ENCODE peak calls at places on chromosomes 11 and 22, in eight cellular contexts. One of them, this sample, is unnamed.

GRCh38 chr11:61329871-61330270 is 3.0 kb downstream of the DDB1 start:
- DNase-seq in HL-60: no peak
- DNase-seq in cardiac muscle cell: no peak
- DNase-seq in cardiac fibroblast: no peak
- DNase-seq in MM.1S: no peak
- DNase-seq in upper lobe of right lung: no peak
- DNase-seq in foreskin fibroblast: no peak
- DNase-seq in osteoblast: peak; percentile 17
- DNase-seq in this sample: no peak

GRCh38 chr11:73894725-73895335 is 18.0 kb downstream of the PAAF1 start:
- DNase-seq in upper lobe of right lung: no peak
- DNase-seq in foreskin fibroblast: peak; percentile 39
- DNase-seq in osteoblast: peak; percentile 94
- DNase-seq in HL-60: no peak
- DNase-seq in cardiac fibroblast: no peak
- DNase-seq in cardiac muscle cell: no peak
- DNase-seq in MM.1S: no peak
- DNase-seq in this sample: no peak

GRCh38 chr11:125275905-125276634 is 111.5 kb downstream of the PKNOX2 start:
- DNase-seq in osteoblast: peak; percentile 81
- DNase-seq in cardiac muscle cell: no peak
- DNase-seq in MM.1S: no peak
- DNase-seq in foreskin fibroblast: no peak
- DNase-seq in upper lobe of right lung: no peak
- DNase-seq in HL-60: no peak
- DNase-seq in cardiac fibroblast: peak; percentile 69
- DNase-seq in this sample: peak; percentile 32

GRCh38 chr11:83521647-83522596 is 235.8 kb upstream of the CCDC90B start:
- DNase-seq in cardiac muscle cell: peak; percentile 18
- DNase-seq in HL-60: no peak
- DNase-seq in upper lobe of right lung: no peak
- DNase-seq in MM.1S: no peak
- DNase-seq in foreskin fibroblast: peak; percentile 32
- DNase-seq in osteoblast: peak; percentile 30
- DNase-seq in cardiac fibroblast: peak; percentile 4
- DNase-seq in this sample: no peak

GRCh38 chr11:3955299-3955665 is 99.8 kb downstream of the STIM1 start:
- DNase-seq in cardiac fibroblast: no peak
- DNase-seq in cardiac muscle cell: no peak
- DNase-seq in HL-60: no peak
- DNase-seq in upper lobe of right lung: no peak
- DNase-seq in foreskin fibroblast: no peak
- DNase-seq in MM.1S: no peak
- DNase-seq in osteoblast: no peak
- DNase-seq in this sample: no peak

GRCh38 chr11:1854949-1855885 is 2.3 kb downstream of the LSP1 start:
- DNase-seq in cardiac fibroblast: no peak
- DNase-seq in MM.1S: no peak
- DNase-seq in upper lobe of right lung: no peak
- DNase-seq in osteoblast: no peak
- DNase-seq in HL-60: no peak
- DNase-seq in foreskin fibroblast: no peak
- DNase-seq in cardiac muscle cell: no peak
- DNase-seq in this sample: no peak

GRCh38 chr11:119875841-119876600 is 147.0 kb upstream of the NECTIN1 start:
- DNase-seq in upper lobe of right lung: peak; percentile 56
- DNase-seq in cardiac fibroblast: no peak
- DNase-seq in foreskin fibroblast: no peak
- DNase-seq in MM.1S: no peak
- DNase-seq in HL-60: no peak
- DNase-seq in osteoblast: no peak
- DNase-seq in cardiac muscle cell: no peak
- DNase-seq in this sample: no peak

GRCh38 chr11:100810146-100810545 is 123.1 kb downstream of the ARHGAP42 start:
- DNase-seq in cardiac fibroblast: no peak
- DNase-seq in osteoblast: peak; percentile 59
- DNase-seq in foreskin fibroblast: peak; percentile 18
- DNase-seq in upper lobe of right lung: no peak
- DNase-seq in cardiac muscle cell: no peak
- DNase-seq in HL-60: no peak
- DNase-seq in MM.1S: no peak
- DNase-seq in this sample: no peak

GRCh38 chr11:120244476-120244875 is 4.5 kb downstream of the POU2F3 start:
- DNase-seq in foreskin fibroblast: no peak
- DNase-seq in MM.1S: no peak
- DNase-seq in upper lobe of right lung: no peak
- DNase-seq in cardiac muscle cell: no peak
- DNase-seq in HL-60: no peak
- DNase-seq in osteoblast: peak; percentile 71
- DNase-seq in cardiac fibroblast: peak; percentile 24
- DNase-seq in this sample: no peak

GRCh38 chr22:45007247-45007945 is 2.4 kb downstream of the PHF21B start:
- DNase-seq in HL-60: no peak
- DNase-seq in osteoblast: peak; percentile 96
- DNase-seq in upper lobe of right lung: no peak
- DNase-seq in cardiac muscle cell: peak; percentile 94
- DNase-seq in foreskin fibroblast: peak; percentile 54
- DNase-seq in cardiac fibroblast: peak; percentile 10
- DNase-seq in MM.1S: no peak
- DNase-seq in this sample: no peak

GRCh38 chr22:37121887-37122591 is 12.5 kb upstream of the TMPRSS6 start:
- DNase-seq in MM.1S: peak; percentile 76
- DNase-seq in HL-60: no peak
- DNase-seq in upper lobe of right lung: peak; percentile 56
- DNase-seq in foreskin fibroblast: peak; percentile 36
- DNase-seq in cardiac muscle cell: no peak
- DNase-seq in osteoblast: peak; percentile 89
- DNase-seq in cardiac fibroblast: peak; percentile 35
- DNase-seq in this sample: no peak

DNA sequence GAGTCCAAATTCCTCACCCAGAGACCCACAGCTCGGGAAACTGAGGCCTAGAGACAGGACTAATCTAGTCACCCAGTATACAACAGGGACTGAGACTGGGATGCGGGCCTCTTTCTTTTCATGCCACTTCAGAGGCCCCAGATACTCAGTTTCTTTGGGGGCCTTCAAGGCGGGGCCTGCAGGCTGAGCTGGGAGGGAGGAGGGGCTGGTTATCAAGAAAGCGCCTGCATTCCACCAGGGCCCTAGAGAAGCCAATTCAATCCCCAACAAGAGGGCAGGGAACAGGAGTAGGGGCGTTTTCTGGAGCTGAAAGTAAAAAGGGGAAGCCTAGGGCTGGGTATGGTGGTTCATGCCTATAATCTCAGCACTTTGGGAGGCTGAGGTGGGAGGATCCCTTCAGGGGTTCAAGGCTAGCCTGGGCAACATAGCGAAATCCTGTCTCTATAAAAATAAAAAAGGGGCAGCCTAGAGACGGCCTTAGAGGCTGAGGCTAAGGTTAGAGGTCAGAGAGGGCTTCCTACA is 1.6 kb downstream of the ATG2A start:
- DNase-seq in cardiac fibroblast: no peak
- DNase-seq in cardiac muscle cell: peak; percentile 35
- DNase-seq in osteoblast: peak; percentile 68
- DNase-seq in foreskin fibroblast: no peak
- DNase-seq in MM.1S: no peak
- DNase-seq in upper lobe of right lung: no peak
- DNase-seq in HL-60: no peak
- DNase-seq in this sample: no peak
- H3K4me3 ChIP-seq in cardiac fibroblast: peak overlapping the region; percentile 95
- H3K4me3 ChIP-seq in cardiac muscle cell: peak overlapping the region; percentile 75
- H3K4me3 ChIP-seq in osteoblast: peak overlapping the region; percentile 75
- H3K4me3 ChIP-seq in foreskin fibroblast: peak overlapping the region; percentile 99
- H3K4me3 ChIP-seq in MM.1S: no peak overlapping the region
- H3K4me3 ChIP-seq in upper lobe of right lung: peak overlapping the region; percentile 78
- H3K4me3 ChIP-seq in HL-60: no peak overlapping the region
- H3K4me3 ChIP-seq in this sample: peak overlapping the region; percentile 98

GRCh38 chr11:106031210-106031845 is 9.3 kb upstream of the MSANTD4 start:
- DNase-seq in cardiac muscle cell: no peak
- DNase-seq in MM.1S: no peak
- DNase-seq in cardiac fibroblast: no peak
- DNase-seq in osteoblast: no peak
- DNase-seq in foreskin fibroblast: peak; percentile 28
- DNase-seq in HL-60: no peak
- DNase-seq in upper lobe of right lung: no peak
- DNase-seq in this sample: no peak

GRCh38 chr11:106031936-106032335 is 9.9 kb upstream of the MSANTD4 start:
- DNase-seq in MM.1S: no peak
- DNase-seq in osteoblast: no peak
- DNase-seq in cardiac muscle cell: no peak
- DNase-seq in upper lobe of right lung: no peak
- DNase-seq in cardiac fibroblast: no peak
- DNase-seq in HL-60: no peak
- DNase-seq in foreskin fibroblast: no peak
- DNase-seq in this sample: no peak

GRCh38 chr11:106032861-106033260 is 10.8 kb upstream of the MSANTD4 start:
- DNase-seq in foreskin fibroblast: no peak
- DNase-seq in cardiac muscle cell: no peak
- DNase-seq in osteoblast: no peak
- DNase-seq in upper lobe of right lung: no peak
- DNase-seq in HL-60: no peak
- DNase-seq in cardiac fibroblast: no peak
- DNase-seq in MM.1S: no peak
- DNase-seq in this sample: no peak

GRCh38 chr11:106030609-106031008 is 8.6 kb upstream of the MSANTD4 start:
- DNase-seq in MM.1S: no peak
- DNase-seq in upper lobe of right lung: no peak
- DNase-seq in foreskin fibroblast: no peak
- DNase-seq in cardiac muscle cell: no peak
- DNase-seq in cardiac fibroblast: no peak
- DNase-seq in osteoblast: no peak
- DNase-seq in HL-60: no peak
- DNase-seq in this sample: no peak
- TF ChIP-seq CTCF in MM.1S: no peak
- TF ChIP-seq CTCF in upper lobe of right lung: no peak
- TF ChIP-seq CTCF in foreskin fibroblast: no peak
- TF ChIP-seq CTCF in cardiac muscle cell: no peak
- TF ChIP-seq CTCF in cardiac fibroblast: no peak
- TF ChIP-seq CTCF in osteoblast: no peak
- TF ChIP-seq CTCF in HL-60: no peak
- TF ChIP-seq CTCF in this sample: no peak

DNA sequence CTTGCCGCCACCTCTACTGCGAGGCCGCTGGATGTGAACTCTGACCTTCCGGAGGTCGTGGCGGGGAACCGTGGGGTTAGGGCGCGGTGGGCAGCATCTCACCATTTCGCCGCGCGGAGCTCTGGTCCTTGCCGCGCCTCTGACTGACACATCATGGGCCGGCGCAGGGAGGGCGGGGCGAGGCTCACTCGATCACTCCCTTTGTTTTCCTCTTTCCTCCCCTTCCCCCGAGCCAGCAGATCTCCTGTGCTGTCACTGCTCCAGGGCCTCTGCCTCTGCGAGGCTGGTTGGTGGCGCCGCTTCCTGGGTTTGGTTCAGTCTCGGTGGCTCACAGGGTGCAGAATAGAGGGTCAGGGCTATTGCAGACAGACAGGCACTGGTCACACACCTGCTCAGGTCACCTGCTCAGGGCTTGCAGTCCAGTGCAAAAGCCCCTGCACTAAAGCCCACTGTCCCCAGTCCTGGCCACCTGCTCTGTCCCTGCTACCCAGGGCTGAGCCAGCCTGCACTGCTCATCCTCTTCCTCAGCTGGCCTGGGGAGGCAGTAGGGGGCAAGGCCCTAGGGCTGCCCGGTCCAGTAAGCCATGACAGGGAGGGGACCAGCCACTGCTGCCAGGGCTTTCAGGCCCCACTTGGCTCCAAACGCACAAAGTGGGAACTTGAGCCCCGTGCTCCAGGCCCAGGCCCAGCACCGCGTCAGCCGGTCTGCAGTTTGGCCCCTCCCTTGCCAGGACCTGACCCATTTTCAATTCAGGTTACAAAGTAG is 36.2 kb downstream of the PISD start:
- DNase-seq in osteoblast: peak; percentile 83
- DNase-seq in cardiac muscle cell: peak; percentile 45
- DNase-seq in upper lobe of right lung: no peak
- DNase-seq in cardiac fibroblast: peak; percentile 52
- DNase-seq in MM.1S: no peak
- DNase-seq in HL-60: no peak
- DNase-seq in foreskin fibroblast: peak; percentile 55
- DNase-seq in this sample: no peak
- H3K4me3 ChIP-seq in osteoblast: no peak overlapping the region
- H3K4me3 ChIP-seq in cardiac muscle cell: no peak overlapping the region
- H3K4me3 ChIP-seq in upper lobe of right lung: no peak overlapping the region
- H3K4me3 ChIP-seq in cardiac fibroblast: no peak overlapping the region
- H3K4me3 ChIP-seq in MM.1S: no peak overlapping the region
- H3K4me3 ChIP-seq in HL-60: no peak overlapping the region
- H3K4me3 ChIP-seq in foreskin fibroblast: no peak overlapping the region
- H3K4me3 ChIP-seq in this sample: no peak overlapping the region

GRCh38 chr11:28139848-28140415 is 31.7 kb downstream of the METTL15 start:
- DNase-seq in cardiac muscle cell: no peak
- DNase-seq in upper lobe of right lung: no peak
- DNase-seq in cardiac fibroblast: no peak
- DNase-seq in osteoblast: no peak
- DNase-seq in foreskin fibroblast: no peak
- DNase-seq in MM.1S: no peak
- DNase-seq in HL-60: no peak
- DNase-seq in this sample: no peak

GRCh38 chr11:28142724-28143123 is 34.5 kb downstream of the METTL15 start:
- DNase-seq in foreskin fibroblast: no peak
- DNase-seq in HL-60: no peak
- DNase-seq in osteoblast: no peak
- DNase-seq in MM.1S: no peak
- DNase-seq in cardiac fibroblast: no peak
- DNase-seq in upper lobe of right lung: no peak
- DNase-seq in cardiac muscle cell: no peak
- DNase-seq in this sample: no peak

GRCh38 chr11:28144808-28145207 is 36.6 kb downstream of the METTL15 start:
- DNase-seq in osteoblast: no peak
- DNase-seq in cardiac muscle cell: no peak
- DNase-seq in HL-60: peak; percentile 7
- DNase-seq in foreskin fibroblast: peak; percentile 30
- DNase-seq in MM.1S: no peak
- DNase-seq in cardiac fibroblast: peak; percentile 28
- DNase-seq in upper lobe of right lung: no peak
- DNase-seq in this sample: no peak

GRCh38 chr11:28137832-28138231 is 29.6 kb downstream of the METTL15 start:
- DNase-seq in foreskin fibroblast: no peak
- DNase-seq in osteoblast: no peak
- DNase-seq in HL-60: no peak
- DNase-seq in cardiac fibroblast: no peak
- DNase-seq in cardiac muscle cell: no peak
- DNase-seq in MM.1S: no peak
- DNase-seq in upper lobe of right lung: no peak
- DNase-seq in this sample: no peak

DNA sequence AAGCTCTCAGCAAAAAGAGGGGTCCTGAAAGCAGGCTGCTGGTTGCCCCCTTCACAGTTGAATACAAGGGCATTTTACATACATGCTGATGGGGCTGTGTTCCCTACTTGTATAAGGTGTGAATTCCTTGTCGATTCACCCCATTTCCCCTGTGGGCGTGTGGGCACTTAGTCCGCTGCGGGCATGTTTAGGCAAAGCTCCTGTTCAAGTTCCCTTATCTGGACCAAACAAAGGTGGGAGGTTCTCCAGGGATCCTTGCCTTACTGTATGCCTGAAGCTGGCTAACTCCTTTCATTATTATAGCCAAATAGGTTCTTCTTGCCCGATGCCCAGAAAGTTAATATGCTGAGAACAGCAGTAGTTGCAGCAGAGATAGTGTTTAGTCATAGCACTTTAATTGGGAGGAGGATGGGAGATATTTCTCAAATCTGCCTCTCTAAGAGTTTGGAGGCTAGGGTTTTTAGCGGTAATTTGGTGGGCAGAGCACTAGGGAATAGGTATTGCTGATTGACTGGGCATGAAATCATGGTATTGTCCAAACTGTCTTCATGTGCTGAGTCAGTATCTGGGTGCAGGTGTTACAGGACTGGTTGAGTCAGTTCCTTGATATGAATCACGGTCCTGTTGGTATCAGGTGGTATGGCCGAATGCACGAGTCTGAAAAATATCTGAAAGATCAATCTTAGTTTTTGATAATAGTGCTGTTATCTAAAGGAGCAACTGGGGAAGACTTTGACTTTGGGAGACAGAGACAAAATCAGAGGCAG is 32.7 kb downstream of the METTL15 start:
- DNase-seq in MM.1S: no peak
- DNase-seq in cardiac muscle cell: no peak
- DNase-seq in cardiac fibroblast: no peak
- DNase-seq in osteoblast: no peak
- DNase-seq in foreskin fibroblast: no peak
- DNase-seq in upper lobe of right lung: no peak
- DNase-seq in HL-60: no peak
- DNase-seq in this sample: no peak
- TF ChIP-seq CTCF in MM.1S: no peak
- TF ChIP-seq CTCF in cardiac muscle cell: no peak
- TF ChIP-seq CTCF in cardiac fibroblast: no peak
- TF ChIP-seq CTCF in osteoblast: no peak
- TF ChIP-seq CTCF in foreskin fibroblast: no peak
- TF ChIP-seq CTCF in upper lobe of right lung: no peak
- TF ChIP-seq CTCF in HL-60: no peak
- TF ChIP-seq CTCF in this sample: no peak

This sample was measured in LNCaP clone FGC.